ENCODE peak calls at places on chromosomes 6 and 20, in four cellular contexts. P is suprapubic skin, H is IMR-90, L is astrocyte. I is an unnamed sample.

GRCh38 chr20:8573686-8574085 is 441.6 kb downstream of the PLCB1 start:
- DNase-seq in P (no peak), H (no peak), L (no peak), I (no peak)

GRCh38 chr6:1972961-1973360 is 272.4 kb downstream of the GMDS start:
- DNase-seq in P (no peak), H (no peak), L (no peak), I (no peak)

GRCh38 chr20:22974354-22974753 is 60.8 kb upstream of the SSTR4 start:
- DNase-seq in P (no peak), H (no peak), L (no peak), I (no peak)

GRCh38 chr6:35731736-35732532 is 4.9 kb upstream of the ARMC12 start:
- DNase-seq in H (peak; percentile 83), P (peak; percentile 99), L (peak; percentile 81), I (peak; percentile 95)

GRCh38 chr6:165585060-165585459 is 78.0 kb downstream of the PDE10A start:
- DNase-seq in L (peak; percentile 2), H (peak; percentile 81), P (no peak), I (no peak)

GRCh38 chr6:26571592-26572296 is 25.0 kb upstream of the ABT1 start:
- DNase-seq in P (no peak), H (peak; percentile 90), L (peak; percentile 86), I (peak; percentile 85)

GRCh38 chr6:153092082-153093013 is 38.7 kb downstream of the RGS17 start:
- DNase-seq in H (peak; percentile 95), L (peak; percentile 84), P (no peak), I (peak; percentile 7)

GRCh38 chr6:145332001-145332400 is 403.3 kb downstream of the EPM2A start:
- DNase-seq in H (no peak), P (no peak), L (no peak), I (no peak)

GRCh38 chr20:44070139-44070900 is 116.7 kb downstream of the JPH2 start:
- DNase-seq in L (no peak), P (peak; percentile 26), H (no peak), I (no peak)

GRCh38 chr20:38833154-38833856 is 27.8 kb downstream of the PPP1R16B start:
- DNase-seq in H (no peak), L (no peak), P (no peak), I (no peak)

GRCh38 chr6:1396952-1397868 is 7.8 kb downstream of the FOXF2 start:
- DNase-seq in P (peak; percentile 80), L (peak; percentile 19), H (peak; percentile 98), I (peak; percentile 53)

GRCh38 chr6:87184762-87185250 is 29.4 kb downstream of the ZNF292 start:
- DNase-seq in H (no peak), L (no peak), P (no peak), I (peak; percentile 2)

GRCh38 chr6:84422380-84422968 is 195.0 kb upstream of the CEP162 start:
- DNase-seq in L (peak; percentile 3), H (peak; percentile 41), P (no peak), I (no peak)

GRCh38 chr6:139091859-139092258 is 43.0 kb upstream of the HECA start:
- DNase-seq in P (no peak), L (no peak), H (no peak), I (no peak)

GRCh38 chr6:26258199-26258977 is 106.6 kb upstream of the BTN3A2 start:
- DNase-seq in L (no peak), H (no peak), P (no peak), I (peak; percentile 82)

GRCh38 chr6:71621918-71622519 is 264.3 kb upstream of the RIMS1 start:
- DNase-seq in L (no peak), H (peak; percentile 17), P (no peak), I (no peak)

GRCh38 chr6:102229271-102229670 is 835.8 kb downstream of the GRIK2 start:
- DNase-seq in H (no peak), P (no peak), L (no peak), I (no peak)

GRCh38 chr6:127939442-127940066 is 38.7 kb upstream of the THEMIS start:
- DNase-seq in L (no peak), P (no peak), H (no peak), I (no peak)

GRCh38 chr20:14234666-14235295 is 102.6 kb downstream of the FLRT3 start:
- DNase-seq in P (no peak), H (peak; percentile 65), L (peak; percentile 67), I (no peak)

GRCh38 chr6:150373260-150373701 is 4.5 kb downstream of the IYD start:
- DNase-seq in P (no peak), H (no peak), L (peak; percentile 58), I (no peak)

GRCh38 chr6:68834561-68834960 is 199.5 kb downstream of the ADGRB3 start:
- DNase-seq in H (no peak), L (peak; percentile 6), P (no peak), I (no peak)

GRCh38 chr6:13710552-13711383 is 867 bp downstream of the RANBP9 start:
- DNase-seq in P (peak; percentile 83), L (no peak), H (no peak), I (peak; percentile 54)

GRCh38 chr6:144170044-144170443 is 19.7 kb downstream of the STX11 start:
- DNase-seq in L (no peak), P (no peak), H (no peak), I (no peak)

GRCh38 chr6:7725849-7726415 is at the start of gene BMP6:
- DNase-seq in P (peak; percentile 93), H (peak; percentile 79), L (peak; percentile 74), I (peak; percentile 75)

GRCh38 chr6:116633685-116634084 is 17.4 kb downstream of the RSPH4A start:
- DNase-seq in H (no peak), L (no peak), P (no peak), I (no peak)

GRCh38 chr20:24738981-24739633 is 210.0 kb upstream of the CST7 start:
- DNase-seq in H (no peak), P (no peak), L (no peak), I (no peak)

GRCh38 chr20:14334306-14334930 is 3.0 kb downstream of the FLRT3 start:
- DNase-seq in L (peak; percentile 18), H (peak; percentile 45), P (no peak), I (peak; percentile 47)

GRCh38 chr6:48630511-48630910 is 519.5 kb upstream of the PTCHD4 start:
- DNase-seq in L (no peak), H (no peak), P (no peak), I (no peak)

GRCh38 chr20:63735859-63736718 is at the start of gene LIME1:
- DNase-seq in P (peak; percentile 79), H (no peak), L (no peak), I (peak; percentile 47)

GRCh38 chr20:63738687-63739128 is 868 bp upstream of the SLC2A4RG start:
- DNase-seq in H (no peak), P (peak; percentile 87), L (no peak), I (peak; percentile 64)

GRCh38 chr20:63737940-63738686 is 1.5 kb upstream of the SLC2A4RG start:
- DNase-seq in H (no peak), L (no peak), P (peak; percentile 79), I (peak; percentile 33)

GRCh38 chr20:63736893-63737689 is 627 bp downstream of the LIME1 start:
- DNase-seq in L (no peak), H (no peak), P (no peak), I (peak; percentile 28)

GRCh38 chr20:63737690-63737939 is 1.2 kb downstream of the LIME1 start:
- DNase-seq in P (no peak), L (no peak), H (no peak), I (no peak)
- H3K4me3 ChIP-seq in P (peak overlapping the region; percentile 53), L (no peak overlapping the region), H (no peak overlapping the region), I (peak overlapping the region; percentile 51)

GRCh38 chr20:4601630-4602296 is 119.9 kb upstream of the PRND start:
- DNase-seq in P (no peak), L (peak; percentile 27), H (no peak), I (peak; percentile 64)
- H3K27me3 ChIP-seq in P (peaks cover 17% of the 10 kb centered on the region), L (no peaks in the 10 kb centered on the region), H (no peaks in the 10 kb centered on the region), I (peaks cover 5% of the 10 kb centered on the region)

GRCh38 chr6:121158438-121158837 is 175.8 kb downstream of the TBC1D32 start:
- DNase-seq in L (no peak), P (no peak), H (peak; percentile 18), I (no peak)

GRCh38 chr6:121157913-121158312 is 176.4 kb downstream of the TBC1D32 start:
- DNase-seq in H (peak; percentile 41), L (peak; percentile 33), P (no peak), I (no peak)

GRCh38 chr6:121161881-121162280 is 172.4 kb downstream of the TBC1D32 start:
- DNase-seq in H (no peak), L (no peak), P (no peak), I (no peak)

GRCh38 chr6:121160276-121160675 is 174.0 kb downstream of the TBC1D32 start:
- DNase-seq in H (no peak), L (no peak), P (no peak), I (no peak)

GRCh38 chr6:121158924-121159323 is 175.4 kb downstream of the TBC1D32 start:
- DNase-seq in P (no peak), L (no peak), H (no peak), I (no peak)
- H3K9me3 ChIP-seq in P (no peaks in the 10 kb centered on the region), L (no peaks in the 10 kb centered on the region), H (no peaks in the 10 kb centered on the region), I (no peaks in the 10 kb centered on the region)

GRCh38 chr6:111835807-111836206 is 37.4 kb downstream of the FYN start:
- DNase-seq in P (no peak), L (no peak), H (no peak), I (no peak)

GRCh38 chr6:111838749-111839484 is 34.3 kb downstream of the FYN start:
- DNase-seq in L (no peak), P (no peak), H (no peak), I (no peak)

GRCh38 chr6:111840821-111841220 is 32.4 kb downstream of the FYN start:
- DNase-seq in L (no peak), H (no peak), P (no peak), I (no peak)

GRCh38 chr6:111837007-111837406 is 36.2 kb downstream of the FYN start:
- DNase-seq in P (no peak), H (no peak), L (no peak), I (no peak)

GRCh38 chr6:111837641-111838500 is 35.4 kb downstream of the FYN start:
- DNase-seq in H (no peak), L (no peak), P (no peak), I (no peak)
- H3K4me3 ChIP-seq in H (no peak overlapping the region), L (no peak overlapping the region), P (no peak overlapping the region), I (no peak overlapping the region)